ENCODE peak calls at places on chromosomes 4 and X, in ten cellular contexts. B is SJSA1, A is NT2/D1, W is adrenal gland, N is psoas muscle, F is Peyer's patch, V is bronchial epithelial cell, O is heart left ventricle, I is fibroblast of lung, R is GM23248. T is an unnamed sample.

GRCh38 chrX:120603707-120604358 is at the start of gene MCTS1:
- DNase-seq in W (peak; percentile 92), I (peak; percentile 98), R (peak; percentile 95), B (peak; percentile 86), V (peak; percentile 94), O (peak; percentile 85), A (peak; percentile 81), F (peak; percentile 80), N (peak; percentile 77), T (peak; percentile 83)

GRCh38 chrX:41705042-41705441 is 16.3 kb downstream of the GPR34 start:
- DNase-seq in F (no peak), R (no peak), B (no peak), A (no peak), I (no peak), V (no peak), N (no peak), O (no peak), W (no peak), T (no peak)

GRCh38 chrX:106144755-106145639 is 23.1 kb upstream of the PWWP3B start:
- DNase-seq in R (no peak), V (no peak), W (peak; percentile 55), O (no peak), B (no peak), F (no peak), N (no peak), I (peak; percentile 6), A (no peak), T (no peak)

GRCh38 chrX:39731735-39732134 is 366.0 kb downstream of the BCOR start:
- DNase-seq in W (no peak), O (no peak), I (no peak), B (no peak), N (no peak), A (no peak), F (no peak), R (no peak), V (no peak), T (no peak)

GRCh38 chr4:74327751-74328150 is 19.5 kb downstream of the EPGN start:
- DNase-seq in I (peak; percentile 38), W (no peak), R (peak; percentile 52), O (no peak), A (no peak), V (peak; percentile 88), F (no peak), N (no peak), B (no peak), T (no peak)

GRCh38 chrX:140766024-140766611 is 56.6 kb downstream of the LINC00632 start:
- DNase-seq in O (no peak), V (peak; percentile 13), N (no peak), A (no peak), R (peak; percentile 63), F (no peak), B (peak; percentile 9), I (peak; percentile 49), W (peak; percentile 67), T (no peak)

GRCh38 chr4:15906024-15906443 is 32.5 kb downstream of the FGFBP1 start:
- DNase-seq in R (no peak), N (no peak), I (peak; percentile 75), F (peak; percentile 85), O (peak; percentile 65), W (no peak), V (peak; percentile 99), B (no peak), A (no peak), T (peak; percentile 97)

GRCh38 chr4:67566335-67566734 is 7.8 kb downstream of the STAP1 start:
- DNase-seq in N (no peak), A (no peak), R (peak; percentile 9), I (no peak), F (no peak), V (no peak), B (no peak), W (no peak), O (no peak), T (no peak)

GRCh38 chr4:17667253-17667652 is 52.8 kb downstream of the MED28 start:
- DNase-seq in W (no peak), B (no peak), R (no peak), A (no peak), I (no peak), F (no peak), N (no peak), O (no peak), V (no peak), T (no peak)

GRCh38 chrX:71621644-71622346 is 3.5 kb upstream of the CXCR3 start:
- DNase-seq in B (no peak), R (peak; percentile 56), O (no peak), V (no peak), A (no peak), N (no peak), W (no peak), F (peak; percentile 54), I (peak; percentile 27), T (no peak)

GRCh38 chr4:4386296-4386735 is 586 bp upstream of the NSG1 start:
- DNase-seq in F (no peak), A (no peak), O (no peak), N (no peak), B (no peak), I (no peak), W (peak; percentile 59), V (peak; percentile 22), R (no peak), T (no peak)

GRCh38 chr4:120630432-120630831 is 292.1 kb downstream of the PRDM5 start:
- DNase-seq in V (peak; percentile 3), N (no peak), A (no peak), B (no peak), F (no peak), I (peak; percentile 7), W (no peak), O (no peak), R (peak; percentile 3), T (no peak)

GRCh38 chr4:180106997-180107396 is 2136.2 kb upstream of the TENM3 start:
- DNase-seq in W (no peak), A (no peak), B (no peak), F (no peak), R (no peak), I (no peak), V (no peak), N (no peak), O (no peak), T (no peak)

GRCh38 chr4:186347743-186348142 is 81.8 kb downstream of the F11 start:
- DNase-seq in W (no peak), I (no peak), N (no peak), A (no peak), V (no peak), B (no peak), R (no peak), O (no peak), F (no peak), T (no peak)

GRCh38 chrX:15769300-15769954 is 20.9 kb upstream of the ZRSR2 start:
- DNase-seq in F (no peak), N (no peak), W (no peak), R (no peak), B (no peak), I (no peak), A (peak; percentile 77), V (no peak), O (no peak), T (no peak)

GRCh38 chrX:76821276-76821675 is 393.8 kb downstream of the MAGEE1 start:
- DNase-seq in B (no peak), F (no peak), O (no peak), W (no peak), I (no peak), R (no peak), N (no peak), V (no peak), A (no peak), T (no peak)

GRCh38 chr4:155591201-155591600 is 75.4 kb upstream of the GUCY1A1 start:
- DNase-seq in B (no peak), A (no peak), V (no peak), R (no peak), F (no peak), I (no peak), N (no peak), W (no peak), O (no peak), T (no peak)

GRCh38 chr4:184649971-184650855 is 675 bp downstream of the PRIMPOL start:
- DNase-seq in V (peak; percentile 56), I (peak; percentile 55), R (peak; percentile 89), B (no peak), W (peak; percentile 73), N (no peak), O (no peak), A (no peak), F (no peak), T (no peak)

GRCh38 chrX:23387826-23388225 is 53.2 kb downstream of the PTCHD1 start:
- DNase-seq in A (no peak), I (no peak), O (no peak), W (no peak), B (no peak), F (no peak), R (no peak), N (no peak), V (no peak), T (no peak)

GRCh38 chr4:24472514-24473308 is 111.6 kb downstream of the DHX15 start:
- DNase-seq in V (peak; percentile 31), A (no peak), F (peak; percentile 76), O (peak; percentile 91), I (peak; percentile 86), B (peak; percentile 45), W (peak; percentile 88), R (peak; percentile 86), N (peak; percentile 86), T (peak; percentile 71)
- H3K27me3 ChIP-seq in V (peaks cover 6% of the 10 kb centered on the region), A (peaks cover 20% of the 10 kb centered on the region), F (no peaks in the 10 kb centered on the region), O (no peaks in the 10 kb centered on the region), I (peaks cover 5% of the 10 kb centered on the region), B (peaks cover 24% of the 10 kb centered on the region), W (peaks cover 9% of the 10 kb centered on the region), R (peaks cover 22% of the 10 kb centered on the region), N (no peaks in the 10 kb centered on the region), T (peaks cover 40% of the 10 kb centered on the region)

GRCh38 chr4:156962551-156962974 is 9.0 kb downstream of the PDGFC start:
- DNase-seq in A (no peak), V (peak; percentile 69), F (no peak), B (peak; percentile 33), W (no peak), R (peak; percentile 89), N (no peak), O (no peak), I (peak; percentile 92), T (no peak)
- H3K27me3 ChIP-seq in A (no peaks in the 10 kb centered on the region), V (no peaks in the 10 kb centered on the region), F (no peaks in the 10 kb centered on the region), B (no peaks in the 10 kb centered on the region), W (no peaks in the 10 kb centered on the region), R (no peaks in the 10 kb centered on the region), N (no peaks in the 10 kb centered on the region), O (no peaks in the 10 kb centered on the region), I (no peaks in the 10 kb centered on the region), T (no peaks in the 10 kb centered on the region)

GRCh38 chrX:152892499-152892898 is 5.4 kb upstream of the ZNF185 start:
- DNase-seq in O (no peak), F (no peak), A (no peak), V (no peak), I (no peak), B (no peak), N (no peak), R (no peak), W (no peak), T (no peak)
- H3K27me3 ChIP-seq in O (peaks cover 14% of the 10 kb centered on the region), F (no peaks in the 10 kb centered on the region), A (no peaks in the 10 kb centered on the region), V (no peaks in the 10 kb centered on the region), I (peaks cover 2% of the 10 kb centered on the region), B (no peaks in the 10 kb centered on the region), N (no peaks in the 10 kb centered on the region), R (no peaks in the 10 kb centered on the region), W (peaks cover 7% of the 10 kb centered on the region), T (no peaks in the 10 kb centered on the region)

DNA sequence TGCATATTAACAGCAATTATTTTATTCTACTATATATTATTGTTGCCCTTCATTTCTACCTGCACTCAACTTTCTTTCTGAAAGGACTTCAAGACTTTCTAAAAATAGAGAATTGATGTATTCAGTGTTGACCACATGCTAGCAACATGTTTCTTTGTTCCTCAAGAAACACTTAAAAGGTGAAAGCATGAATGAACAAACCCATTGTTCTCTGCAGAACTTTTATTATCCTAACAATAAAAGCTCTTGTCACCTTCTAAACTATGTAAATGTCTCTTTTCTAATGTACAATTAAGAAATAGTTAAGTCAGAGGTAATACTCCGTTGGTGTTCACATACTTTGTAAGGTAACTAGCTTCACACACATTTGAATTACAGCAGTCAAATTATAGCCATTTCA is 638.7 kb downstream of the FSTL5 start:
- DNase-seq in R (no peak), I (no peak), F (no peak), W (no peak), B (no peak), O (no peak), A (no peak), V (no peak), N (no peak), T (no peak)
- H3K27me3 ChIP-seq in R (no peaks in the 10 kb centered on the region), I (no peaks in the 10 kb centered on the region), F (no peaks in the 10 kb centered on the region), W (no peaks in the 10 kb centered on the region), B (no peaks in the 10 kb centered on the region), O (no peaks in the 10 kb centered on the region), A (no peaks in the 10 kb centered on the region), V (no peaks in the 10 kb centered on the region), N (no peaks in the 10 kb centered on the region), T (no peaks in the 10 kb centered on the region)